ENCODE peak calls at places on chromosomes 16 and 17, in four cellular contexts. Z is neural progenitor cell, W is neuronal stem cell, E is SJSA1. A is an unnamed sample. For H3K4me1 and H3K9me3, the result is how much of the 10 kb centered on the place peaks cover.

GRCh38 chr17:81722184-81723120 is 10.4 kb downstream of the SLC25A10 start:
- DNase-seq in Z (no peak), W (no peak), E (no peak), A (no peak)

GRCh38 chr16:74450236-74450635 is 29.0 kb upstream of the CLEC18B start:
- DNase-seq in Z (no peak), W (no peak), E (no peak), A (no peak)

GRCh38 chr17:41825175-41825845 is 10.7 kb downstream of the NT5C3B start:
- DNase-seq in Z (no peak), W (no peak), E (no peak), A (peak)

GRCh38 chr16:2786826-2787151 is 571 bp downstream of the PRSS33 start:
- DNase-seq in Z (no peak), W (no peak), E (no peak), A (no peak)

GRCh38 chr17:21375757-21376584 is at the start of gene KCNJ12:
- DNase-seq in Z (peak), W (no peak), E (no peak), A (peak)

GRCh38 chr17:82528484-82529265 is 9.1 kb downstream of the FOXK2 start:
- DNase-seq in Z (peak), W (no peak), E (peak), A (peak)

GRCh38 chr17:61458491-61459433 is 6.5 kb downstream of the TBX4 start:
- DNase-seq in Z (no peak), W (no peak), E (peak), A (no peak)

GRCh38 chr17:73551756-73552155 is 92.5 kb downstream of the SDK2 start:
- DNase-seq in Z (no peak), W (no peak), E (no peak), A (no peak)

GRCh38 chr16:17296412-17296811 is 174.3 kb downstream of the XYLT1 start:
- DNase-seq in Z (peak), W (no peak), E (no peak), A (peak)

DNA sequence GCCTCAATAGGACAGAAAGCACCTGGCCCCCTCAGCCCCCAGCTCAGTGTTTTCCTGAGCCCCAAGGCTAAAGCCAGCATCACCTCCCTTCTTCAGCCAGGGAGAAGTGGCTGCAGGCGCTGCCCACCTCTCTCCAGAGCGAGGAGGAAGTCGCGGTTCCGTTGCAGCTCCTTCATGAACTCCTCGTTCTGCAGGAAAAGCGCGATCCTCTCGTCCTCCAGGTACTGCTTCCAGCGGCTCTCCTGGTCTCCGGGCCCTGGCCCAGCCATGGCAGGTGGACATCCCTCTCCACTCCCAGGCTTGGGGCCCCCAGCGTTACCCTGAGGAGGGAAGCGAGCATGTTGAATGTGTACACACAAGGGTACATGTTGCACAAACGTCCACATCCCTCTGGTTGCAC is 22.7 kb upstream of the MRPS23 start:
- DNase-seq in Z (no peak), W (no peak), E (no peak), A (no peak)
- H3K4me1 ChIP-seq in Z (under half), W (under half), E (half or more), A (under half)

DNA sequence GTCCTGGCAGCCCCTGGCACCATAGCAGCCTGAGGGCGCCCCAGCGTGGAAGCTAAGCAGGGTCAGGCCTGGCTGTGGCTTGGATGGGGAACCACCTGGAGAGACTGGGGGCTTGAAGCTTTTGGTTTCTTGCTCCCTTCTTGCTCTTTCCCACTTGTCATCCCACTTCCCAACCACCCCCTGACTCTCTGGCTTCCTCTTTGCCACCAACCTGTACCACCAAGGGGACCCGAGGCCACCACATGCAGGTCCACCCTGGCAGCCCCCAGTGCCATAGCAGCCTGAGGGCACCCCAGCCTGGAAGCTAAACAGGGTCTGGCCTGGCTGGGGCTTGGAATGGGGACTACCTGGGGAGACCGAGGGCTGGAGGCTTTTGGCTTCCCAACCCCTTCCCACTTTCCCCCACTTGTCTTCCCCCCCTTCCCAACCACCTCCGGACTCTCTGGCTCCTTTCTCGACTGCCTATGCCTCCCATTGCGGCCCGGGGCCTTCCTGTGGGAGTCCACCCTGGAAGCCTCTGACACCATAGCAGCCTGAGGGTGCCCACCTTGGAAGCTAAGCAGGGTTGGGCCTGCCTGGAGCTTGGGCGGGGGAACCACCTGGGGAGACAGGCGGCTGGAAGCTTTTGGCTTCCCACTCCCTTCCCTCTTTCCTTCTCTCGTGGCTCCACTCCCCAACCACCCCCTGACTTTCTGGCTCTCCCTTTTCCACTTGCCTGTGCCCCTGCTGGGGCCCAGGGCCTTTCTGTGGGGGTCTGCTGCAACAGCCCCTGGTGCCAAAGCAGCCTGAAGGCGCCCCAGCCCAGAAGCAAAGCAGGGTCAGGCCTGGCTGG is 2294.4 kb downstream of the TP53TG3F start:
- DNase-seq in Z (no peak), W (no peak), E (no peak), A (no peak)
- H3K9me3 ChIP-seq in Z (under half), W (under half), E (under half), A (under half)

GRCh38 chr17:59830846-59831486 is 61.8 kb downstream of the TUBD1 start:
- DNase-seq in Z (no peak), W (no peak), E (no peak), A (no peak)
- H3K4me1 ChIP-seq in Z (under half), W (under half), E (half or more), A (under half)

GRCh38 chr17:16191604-16192003 is 23.7 kb downstream of the NCOR1 start:
- DNase-seq in Z (no peak), W (no peak), E (no peak), A (no peak)

GRCh38 chr17:16189791-16190348 is 25.5 kb downstream of the NCOR1 start:
- DNase-seq in Z (no peak), W (no peak), E (no peak), A (no peak)

GRCh38 chr17:16190703-16191360 is 24.5 kb downstream of the NCOR1 start:
- DNase-seq in Z (no peak), W (no peak), E (no peak), A (no peak)

GRCh38 chr17:16187642-16188041 is 27.7 kb downstream of the NCOR1 start:
- DNase-seq in Z (no peak), W (no peak), E (no peak), A (no peak)
- H3K9me3 ChIP-seq in Z (under half), W (under half), E (under half), A (under half)

GRCh38 chr16:9840761-9841665 is 341.2 kb downstream of the GRIN2A start:
- DNase-seq in Z (no peak), W (no peak), E (no peak), A (no peak)
- H3K4me1 ChIP-seq in Z (under half), W (under half), E (under half), A (under half)

GRCh38 chr16:11064202-11064540 is 119.8 kb downstream of the CLEC16A start:
- DNase-seq in Z (no peak), W (no peak), E (no peak), A (no peak)

GRCh38 chr16:11064846-11065245 is 120.5 kb downstream of the CLEC16A start:
- DNase-seq in Z (no peak), W (no peak), E (no peak), A (no peak)

GRCh38 chr16:11066231-11066870 is 122.0 kb downstream of the CLEC16A start:
- DNase-seq in Z (no peak), W (no peak), E (no peak), A (no peak)

GRCh38 chr16:11061629-11062270 is 117.4 kb downstream of the CLEC16A start:
- DNase-seq in Z (no peak), W (no peak), E (no peak), A (no peak)

DNA sequence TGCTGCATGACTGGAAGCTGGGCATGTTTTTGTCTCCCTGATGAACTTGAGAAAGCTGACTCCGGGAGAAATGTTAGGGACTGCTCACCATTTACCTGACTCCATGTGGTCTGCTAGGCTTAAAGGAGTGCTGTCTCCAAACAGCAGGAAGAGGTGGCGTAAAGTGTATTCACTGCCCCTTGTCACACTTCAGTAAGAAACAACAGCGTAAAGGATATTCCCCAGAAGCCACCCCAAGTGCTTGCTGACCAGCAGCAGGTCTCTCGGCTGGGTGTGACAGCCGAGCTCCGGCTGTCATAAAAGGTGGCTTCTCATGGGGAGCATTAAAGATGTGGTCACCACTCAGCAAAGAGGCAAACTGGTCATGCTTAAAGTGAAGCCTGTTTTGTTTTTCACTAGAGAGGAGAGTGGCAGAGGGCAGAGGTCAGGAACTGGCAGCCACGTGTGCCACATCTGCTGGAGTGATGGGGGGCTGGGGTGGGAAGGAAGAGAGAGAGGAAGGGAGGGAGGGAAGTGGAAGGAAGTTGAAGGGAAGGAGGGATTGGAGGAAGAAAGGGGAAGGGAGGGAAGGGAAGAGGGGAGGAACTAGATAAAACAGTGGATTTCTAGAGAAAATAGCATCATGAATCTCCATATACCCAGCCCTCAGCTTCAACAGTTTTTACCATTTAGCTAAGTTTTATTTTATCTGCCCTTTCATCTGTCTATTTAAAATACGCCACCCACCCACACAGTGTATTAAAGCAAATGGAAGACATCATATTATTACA is 119.3 kb downstream of the CLEC16A start:
- DNase-seq in Z (no peak), W (no peak), E (no peak), A (no peak)
- H3K9me3 ChIP-seq in Z (under half), W (under half), E (under half), A (under half)

GRCh38 chr17:1365445-1366039 is 34.5 kb downstream of the YWHAE start:
- DNase-seq in Z (peak), W (peak), E (peak), A (no peak)
- H3K4me1 ChIP-seq in Z (under half), W (under half), E (under half), A (under half)

DNA sequence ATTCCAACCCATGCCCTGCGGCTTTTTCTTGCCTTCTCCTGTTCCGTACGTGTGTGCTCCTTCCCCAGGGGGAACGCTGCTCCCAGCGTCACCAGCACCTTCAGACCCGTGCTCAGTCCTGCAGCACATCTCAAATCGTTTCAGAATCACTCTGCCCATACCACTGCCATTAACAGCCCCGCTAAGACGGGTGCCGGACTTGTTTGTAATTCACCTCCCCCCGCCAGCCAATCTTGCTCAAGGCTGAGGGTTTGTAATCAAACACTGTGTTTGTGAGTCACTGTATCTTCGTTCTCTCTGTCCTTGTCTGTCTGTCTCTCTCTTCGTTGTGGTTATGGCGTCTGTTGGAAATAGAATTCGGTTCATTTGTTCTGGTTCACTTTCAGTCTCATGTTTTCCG is 17.3 kb downstream of the CARD14 start:
- DNase-seq in Z (no peak), W (no peak), E (no peak), A (no peak)
- H3K9me3 ChIP-seq in Z (under half), W (under half), E (under half), A (under half)

A was measured in right cardiac atrium.